ENCODE peak calls at places on chromosomes 2 and 18, in five cellular contexts. Q, U, N, H and L are unnamed samples.

GRCh38 chr2:7027961-7028655 is 110.9 kb downstream of the RNF144A start:
- DNase-seq in Q (no peak), U (no peak), N (no peak), H (no peak), L (no peak)

GRCh38 chr2:240916571-240917008 is 10.5 kb downstream of the CROCC2 start:
- DNase-seq in Q (peak), U (no peak), N (peak), H (peak), L (peak)

GRCh38 chr2:223084873-223085272 is 32.9 kb downstream of the KCNE4 start:
- DNase-seq in Q (peak), U (no peak), N (peak), H (no peak), L (no peak)

GRCh38 chr2:222670191-222671038 is 1.0 kb upstream of the MOGAT1 start:
- DNase-seq in Q (no peak), U (no peak), N (no peak), H (no peak), L (no peak)

GRCh38 chr2:46311651-46312223 is 14.5 kb downstream of the EPAS1 start:
- DNase-seq in Q (no peak), U (no peak), N (peak), H (no peak), L (no peak)

GRCh38 chr18:31225668-31226067 is 63.0 kb upstream of the DSC1 start:
- DNase-seq in Q (no peak), U (no peak), N (peak), H (peak), L (no peak)

GRCh38 chr2:46122318-46122970 is 174.8 kb upstream of the EPAS1 start:
- DNase-seq in Q (no peak), U (no peak), N (peak), H (no peak), L (no peak)

GRCh38 chr2:236221798-236222197 is 42.4 kb downstream of the ASB18 start:
- DNase-seq in Q (no peak), U (no peak), N (no peak), H (no peak), L (no peak)

GRCh38 chr2:45889053-45889452 is 237.6 kb downstream of the PRKCE start:
- DNase-seq in Q (no peak), U (peak), N (no peak), H (no peak), L (no peak)

GRCh38 chr2:200784215-200784614 is 27.5 kb upstream of the BZW1 start:
- DNase-seq in Q (no peak), U (no peak), N (no peak), H (no peak), L (no peak)

GRCh38 chr2:80461505-80462197 is 157.1 kb upstream of the LRRTM1 start:
- DNase-seq in Q (no peak), U (no peak), N (no peak), H (no peak), L (no peak)

GRCh38 chr2:53880756-53881155 is 21.0 kb upstream of the GPR75 start:
- DNase-seq in Q (no peak), U (no peak), N (peak), H (no peak), L (peak)